ENCODE peak calls at places on chromosomes 4 and X, in nine cellular contexts. P is mammary epithelial cell, T is OCI-LY7, C is PC-3, E is body of pancreas, X is prostate gland, L is astrocyte, V is heart left ventricle, D is MM.1S. A is an unnamed sample. For H3K36me3, the result is how much of the 10 kb centered on the place peaks cover.

GRCh38 chrX:21004835-21005234 is 369.4 kb upstream of the CNKSR2 start:
- DNase-seq in L (peak), T (no peak), D (no peak), X (no peak), P (peak), V (no peak), E (no peak), C (peak), A (no peak)

GRCh38 chr4:43339435-43339834 is 446.9 kb downstream of the GRXCR1 start:
- DNase-seq in C (peak), T (no peak), V (no peak), D (no peak), P (peak), X (no peak), E (no peak), L (peak), A (no peak)

GRCh38 chr4:72365016-72365415 is 204.0 kb downstream of the ADAMTS3 start:
- DNase-seq in L (no peak), P (no peak), E (no peak), C (no peak), V (no peak), T (no peak), X (no peak), D (no peak), A (no peak)

GRCh38 chr4:183140911-183141320 is 41.9 kb downstream of the WWC2 start:
- DNase-seq in L (peak), X (no peak), P (peak), V (no peak), C (no peak), D (no peak), T (no peak), E (no peak), A (no peak)

GRCh38 chrX:148609766-148610698 is 109.6 kb downstream of the AFF2 start:
- DNase-seq in V (no peak), L (no peak), D (peak), P (peak), T (peak), X (no peak), C (no peak), E (no peak), A (no peak)

GRCh38 chrX:154748712-154749339 is 2.1 kb downstream of the GAB3 start:
- DNase-seq in L (no peak), E (peak), V (peak), C (peak), P (peak), T (peak), D (peak), X (no peak), A (no peak)

GRCh38 chr4:151691639-151692442 is 69.0 kb downstream of the GATB start:
- DNase-seq in L (no peak), D (no peak), V (peak), X (peak), P (no peak), E (no peak), T (no peak), C (no peak), A (no peak)

GRCh38 chr4:152009046-152009445 is 248.2 kb upstream of the GATB start:
- DNase-seq in D (no peak), E (no peak), P (no peak), C (no peak), T (no peak), X (no peak), L (peak), V (no peak), A (no peak)

GRCh38 chrX:45788941-45789348 is 588.3 kb upstream of the DIPK2B start:
- DNase-seq in D (no peak), X (no peak), E (no peak), C (no peak), P (peak), L (peak), T (no peak), V (peak), A (peak)

GRCh38 chrX:56228914-56229313 is 3.2 kb upstream of the KLF8 start:
- DNase-seq in V (no peak), X (peak), L (no peak), E (no peak), T (no peak), D (no peak), C (no peak), P (no peak), A (no peak)

GRCh38 chr4:121648518-121648917 is 48.3 kb downstream of the ANXA5 start:
- DNase-seq in P (no peak), D (no peak), V (no peak), C (no peak), X (no peak), L (no peak), E (no peak), T (no peak), A (no peak)

GRCh38 chrX:130030826-130031225 is 48.4 kb downstream of the BCORL1 start:
- DNase-seq in D (no peak), P (no peak), E (no peak), X (no peak), C (no peak), T (no peak), L (no peak), V (no peak), A (no peak)

GRCh38 chrX:135513140-135513535 is 7.3 kb upstream of the INTS6L start:
- DNase-seq in D (no peak), L (no peak), X (no peak), P (no peak), T (no peak), V (peak), C (no peak), E (no peak), A (no peak)

GRCh38 chr4:152045781-152046571 is 285.2 kb upstream of the GATB start:
- DNase-seq in P (no peak), T (no peak), V (peak), C (no peak), X (peak), L (peak), D (no peak), E (peak), A (no peak)

GRCh38 chr4:142350886-142351285 is 495.2 kb downstream of the INPP4B start:
- DNase-seq in L (no peak), C (peak), P (no peak), E (no peak), D (no peak), T (no peak), X (no peak), V (no peak), A (no peak)

GRCh38 chrX:104098151-104098808 is 14.0 kb upstream of the ZCCHC18 start:
- DNase-seq in D (peak), T (peak), P (peak), C (peak), V (no peak), X (peak), E (peak), L (peak), A (no peak)

GRCh38 chr4:39067451-39067850 is 5.4 kb downstream of the KLHL5 start:
- DNase-seq in X (no peak), E (no peak), T (no peak), L (peak), C (no peak), V (no peak), D (no peak), P (no peak), A (no peak)

GRCh38 chr4:26525136-26525535 is 34.9 kb upstream of the CCKAR start:
- DNase-seq in L (peak), X (no peak), V (no peak), C (peak), P (peak), D (no peak), T (no peak), E (no peak), A (no peak)

GRCh38 chr4:107130157-107130556 is 94.0 kb upstream of the DKK2 start:
- DNase-seq in T (no peak), D (no peak), X (no peak), L (no peak), V (no peak), C (no peak), E (no peak), P (no peak), A (no peak)

GRCh38 chrX:18596096-18596495 is 75.8 kb downstream of the RS1 start:
- DNase-seq in P (no peak), X (no peak), D (no peak), C (no peak), E (peak), V (no peak), L (no peak), T (no peak), A (no peak)

GRCh38 chrX:112642349-112642748 is 37.4 kb downstream of the LHFPL1 start:
- DNase-seq in T (peak), V (no peak), C (peak), D (peak), X (peak), L (peak), E (peak), P (peak), A (peak)

GRCh38 chrX:11533211-11533651 is 132.5 kb downstream of the ARHGAP6 start:
- DNase-seq in E (no peak), P (peak), T (peak), V (no peak), D (peak), X (peak), L (peak), C (peak), A (no peak)

GRCh38 chr4:69858683-69859082 is 1.3 kb downstream of the SULT1E1 start:
- DNase-seq in E (no peak), X (no peak), D (no peak), T (no peak), C (peak), P (peak), L (no peak), V (no peak), A (no peak)

GRCh38 chrX:23317799-23318724 is 16.6 kb upstream of the PTCHD1 start:
- DNase-seq in T (peak), P (no peak), E (peak), C (peak), X (no peak), L (no peak), V (no peak), D (peak), A (no peak)

GRCh38 chr4:105598787-105599186 is 46.4 kb downstream of the ARHGEF38 start:
- DNase-seq in D (no peak), L (no peak), X (no peak), V (no peak), E (no peak), C (peak), P (peak), T (no peak), A (no peak)

GRCh38 chr4:6263541-6264540 is 5.8 kb upstream of the WFS1 start:
- DNase-seq in C (peak), L (peak), T (peak), V (peak), D (peak), X (no peak), P (peak), E (peak), A (no peak)

GRCh38 chr4:145784036-145784435 is 104.1 kb downstream of the C4orf51 start:
- DNase-seq in T (no peak), P (no peak), D (no peak), C (no peak), V (no peak), E (no peak), X (no peak), L (no peak), A (no peak)

GRCh38 chr4:93827272-93827947 is 1.1 kb upstream of the ATOH1 start:
- DNase-seq in C (no peak), P (no peak), L (no peak), X (no peak), E (peak), T (no peak), D (no peak), V (no peak), A (no peak)

GRCh38 chr4:127783026-127783769 is 1.1 kb downstream of the HSPA4L start:
- DNase-seq in E (peak), T (no peak), D (peak), P (peak), C (peak), V (peak), X (peak), L (peak), A (peak)

GRCh38 chrX:119488749-119489148 is 20.5 kb downstream of the SLC25A5 start:
- DNase-seq in E (peak), P (no peak), X (peak), T (peak), L (no peak), D (peak), C (peak), V (no peak), A (peak)

GRCh38 chr4:120839624-120839973 is 82.9 kb downstream of the PRDM5 start:
- DNase-seq in P (no peak), L (no peak), V (no peak), X (no peak), C (no peak), T (no peak), D (no peak), E (no peak), A (no peak)

GRCh38 chr4:108301583-108302256 is 133.0 kb upstream of the LEF1 start:
- DNase-seq in T (no peak), P (no peak), D (no peak), E (no peak), C (no peak), V (no peak), X (no peak), L (no peak), A (no peak)

DNA sequence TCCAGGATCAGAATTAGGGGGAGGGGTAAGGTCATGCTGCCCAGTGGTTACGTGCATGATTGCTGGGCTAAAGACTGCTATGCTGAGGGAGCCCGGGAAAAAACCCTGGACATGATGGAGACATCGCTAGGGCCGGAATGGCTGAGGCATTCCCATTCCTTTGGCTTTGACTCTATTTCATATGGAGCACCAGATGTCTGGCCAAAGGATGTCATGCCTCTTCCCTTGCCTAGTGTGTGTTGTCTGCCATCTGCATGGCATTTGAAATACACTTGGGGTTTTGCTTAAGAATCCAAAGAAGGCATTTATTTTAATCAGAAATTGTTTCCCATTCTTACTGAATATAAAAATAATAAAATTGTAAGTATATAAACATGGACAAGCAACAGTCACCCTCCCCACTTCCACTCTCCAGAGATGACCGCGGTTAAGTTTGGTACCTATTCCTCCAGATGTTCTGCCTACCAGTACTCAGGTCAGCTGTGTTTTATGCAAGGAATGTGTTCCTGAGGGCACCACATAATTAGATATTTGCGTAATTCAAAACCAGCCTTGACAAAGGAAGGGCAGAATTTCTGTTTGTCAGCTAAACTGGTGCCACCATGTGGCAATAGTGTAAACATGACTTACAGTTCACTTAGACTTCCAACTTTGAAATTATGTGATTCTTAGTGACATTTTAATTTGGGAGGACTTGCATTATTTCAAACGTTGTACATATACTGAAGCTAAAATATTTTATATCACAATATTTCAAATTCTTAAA is 105.9 kb downstream of the CT47B1 start:
- DNase-seq in P (peak), L (peak), X (peak), E (peak), V (no peak), C (peak), T (peak), D (peak), A (no peak)
- TF ChIP-seq CTCF in P (peak), L (no peak), X (no peak), E (peak), V (peak), C (peak), T (peak), D (peak), A (peak)

DNA sequence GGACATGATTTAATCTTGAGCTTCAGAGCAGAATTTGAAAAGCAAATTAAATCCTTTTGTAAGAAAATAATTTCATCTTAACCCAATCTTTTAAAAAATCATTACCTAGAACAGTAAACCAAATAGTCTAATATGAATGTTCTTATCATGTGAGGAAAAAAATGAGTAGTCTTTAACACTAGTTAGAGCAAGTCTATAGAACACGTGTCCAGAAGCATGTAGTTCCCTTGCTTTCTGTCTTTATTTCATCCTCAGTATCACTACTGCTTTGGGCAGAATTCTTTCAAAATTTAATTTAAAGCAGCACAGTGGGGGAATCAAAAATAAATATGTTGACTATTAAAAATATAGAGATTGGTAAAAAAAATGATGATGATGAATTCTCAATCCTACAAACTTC is 2.1 kb downstream of the RBM47 start:
- DNase-seq in X (no peak), L (no peak), E (no peak), V (no peak), T (no peak), C (no peak), P (no peak), D (no peak), A (no peak)
- H3K27ac ChIP-seq in X (peak), L (no peak), E (no peak), V (no peak), T (no peak), C (peak), P (no peak), D (peak), A (peak)

DNA sequence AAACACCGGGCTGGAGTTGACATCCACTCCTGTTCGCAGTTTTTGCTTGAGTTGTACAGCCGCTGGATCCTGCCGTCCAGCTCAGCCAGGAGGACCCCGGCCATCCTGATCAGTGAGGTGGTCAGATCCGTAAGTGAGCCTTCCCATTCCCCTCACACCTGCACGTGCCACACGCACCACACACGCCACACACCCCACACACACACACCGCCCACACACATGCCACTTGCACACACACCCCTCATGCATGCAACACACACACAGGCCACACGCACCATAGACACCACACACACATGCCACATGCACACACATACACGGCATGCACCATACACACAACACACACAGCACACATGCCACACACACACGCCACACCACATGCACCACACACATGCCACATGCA is 20.1 kb upstream of the MSANTD1 start:
- DNase-seq in P (no peak), X (no peak), C (no peak), T (no peak), E (no peak), L (no peak), D (no peak), V (peak), A (no peak)
- H3K36me3 ChIP-seq in P (under half), X (under half), C (under half), T (half or more), E (under half), L (under half), D (under half), V (half or more), A (under half)

GRCh38 chrX:133215747-133216146 is 2.4 kb downstream of the TFDP3 start:
- DNase-seq in E (peak), L (no peak), P (peak), V (no peak), T (peak), X (no peak), D (peak), C (peak), A (no peak)
- TF ChIP-seq CTCF in E (no peak), L (no peak), P (peak), V (peak), T (peak), X (no peak), D (peak), C (peak), A (peak)

GRCh38 chrX:85243761-85244410 is at the start of the genes SATL1 and ZNF711:
- DNase-seq in T (peak), D (peak), P (peak), E (peak), X (peak), C (no peak), L (peak), V (peak), A (peak)
- H3K27ac ChIP-seq in T (peak), D (no peak), P (no peak), E (peak), X (peak), C (no peak), L (peak), V (no peak), A (peak)

DNA sequence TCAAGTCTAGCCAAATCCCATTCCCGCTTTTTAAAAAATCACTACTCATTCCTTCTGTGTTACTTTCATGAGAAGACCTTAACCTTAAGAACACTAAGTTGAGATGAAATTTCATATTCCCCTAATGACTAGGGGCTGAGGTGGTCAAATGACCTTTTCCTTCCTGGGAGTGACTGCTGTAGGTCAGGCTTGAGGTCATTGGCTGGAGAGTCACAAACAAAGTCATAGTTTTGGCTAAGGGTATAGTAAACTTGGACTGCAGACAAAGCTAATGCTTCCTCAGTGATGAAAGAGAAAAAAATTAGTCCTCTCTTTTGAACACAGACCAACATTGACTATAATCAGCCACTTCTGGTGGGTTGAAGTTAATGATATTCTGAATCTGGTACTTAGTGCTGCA is 16.0 kb upstream of the FGF2 start:
- DNase-seq in T (no peak), D (no peak), C (no peak), L (no peak), E (no peak), X (no peak), V (no peak), P (no peak), A (no peak)
- H3K36me3 ChIP-seq in T (under half), D (under half), C (under half), L (under half), E (under half), X (under half), V (under half), P (under half), A (under half)